ENCODE peak calls at places on chromosomes 6 and 20, in six cellular contexts. P is lower lobe of right lung, Q is tibial nerve, D is prostate gland, M is heart left ventricle, B is HCT116. S is an unnamed sample. For H3K36me3, the result is how much of the 10 kb centered on the place peaks cover.

GRCh38 chr6:11497881-11498280 is 39.7 kb upstream of the TMEM170B start:
- DNase-seq in M (no peak), B (no peak), Q (no peak), D (no peak), P (no peak), S (peak)

GRCh38 chr20:24448170-24448569 is 21.3 kb upstream of the SYNDIG1 start:
- DNase-seq in M (no peak), P (no peak), B (no peak), D (no peak), Q (no peak), S (no peak)

GRCh38 chr6:149026530-149026942 is 279.7 kb downstream of the UST start:
- DNase-seq in B (peak), M (no peak), D (peak), P (no peak), Q (peak), S (no peak)

GRCh38 chr20:60306105-60306504 is 347.9 kb downstream of the CDH26 start:
- DNase-seq in M (no peak), P (no peak), Q (no peak), D (no peak), B (no peak), S (no peak)

GRCh38 chr6:16707101-16707783 is 54.0 kb downstream of the ATXN1 start:
- DNase-seq in P (no peak), B (no peak), M (no peak), D (no peak), Q (no peak), S (no peak)

GRCh38 chr20:19880256-19881079 is 122.4 kb downstream of the RIN2 start:
- DNase-seq in P (no peak), M (no peak), B (peak), D (peak), Q (no peak), S (peak)

GRCh38 chr6:108944058-108944457 is 95.8 kb downstream of the ARMC2 start:
- DNase-seq in M (no peak), Q (no peak), B (no peak), P (no peak), D (no peak), S (no peak)

GRCh38 chr6:30184417-30185031 is 21.2 kb downstream of the TRIM15 start:
- DNase-seq in M (no peak), B (no peak), D (no peak), Q (no peak), P (no peak), S (no peak)

GRCh38 chr6:125301435-125302391 is at the start of gene HDDC2:
- DNase-seq in B (peak), Q (peak), P (peak), M (peak), D (peak), S (peak)

GRCh38 chr20:64254571-64255360 is 782 bp upstream of the PCMTD2 start:
- DNase-seq in Q (no peak), P (no peak), B (no peak), D (no peak), M (no peak), S (no peak)

GRCh38 chr6:13561624-13562267 is 12.7 kb upstream of the SIRT5 start:
- DNase-seq in P (no peak), M (no peak), Q (peak), D (no peak), B (no peak), S (no peak)

GRCh38 chr6:19771753-19772336 is 65.3 kb upstream of the ID4 start:
- DNase-seq in Q (no peak), M (no peak), D (no peak), B (no peak), P (no peak), S (no peak)

GRCh38 chr20:2390971-2391675 is 10.4 kb downstream of the TGM6 start:
- DNase-seq in Q (no peak), M (no peak), B (no peak), P (no peak), D (no peak), S (no peak)

GRCh38 chr6:484086-484728 is 92.7 kb downstream of the IRF4 start:
- DNase-seq in B (no peak), D (no peak), Q (no peak), P (no peak), M (no peak), S (no peak)

GRCh38 chr6:14977747-14978382 is 268.0 kb upstream of the JARID2 start:
- DNase-seq in Q (no peak), P (no peak), D (no peak), M (no peak), B (no peak), S (no peak)

GRCh38 chr20:8156603-8157079 is 24.6 kb downstream of the PLCB1 start:
- DNase-seq in M (no peak), Q (no peak), B (peak), P (no peak), D (no peak), S (no peak)

GRCh38 chr20:16595376-16595775 is 22.1 kb upstream of the KIF16B start:
- DNase-seq in D (no peak), B (no peak), Q (no peak), M (no peak), P (no peak), S (no peak)

GRCh38 chr6:147724454-147724853 is 216.0 kb downstream of the SAMD5 start:
- DNase-seq in Q (no peak), B (no peak), M (no peak), D (no peak), P (no peak), S (no peak)

GRCh38 chr6:27091661-27092315 is 155.7 kb upstream of the PRSS16 start:
- DNase-seq in M (no peak), P (no peak), B (peak), Q (no peak), D (no peak), S (no peak)

GRCh38 chr20:38298768-38299288 is 5.1 kb upstream of the BPI start:
- DNase-seq in B (no peak), P (peak), M (peak), Q (peak), D (peak), S (peak)

GRCh38 chr6:167736486-167737204 is 90.1 kb upstream of the AFDN start:
- DNase-seq in B (no peak), D (no peak), P (no peak), Q (no peak), M (no peak), S (no peak)

GRCh38 chr6:166470029-166470862 is 87.5 kb upstream of the MPC1 start:
- DNase-seq in D (peak), Q (no peak), M (no peak), B (no peak), P (no peak), S (no peak)

GRCh38 chr20:52175840-52176239 is 15.7 kb downstream of the ZFP64 start:
- DNase-seq in P (no peak), M (no peak), Q (no peak), B (no peak), D (no peak), S (no peak)

GRCh38 chr6:24520929-24521546 is 26.3 kb downstream of the ALDH5A1 start:
- DNase-seq in P (peak), Q (no peak), D (peak), B (peak), M (peak), S (peak)

GRCh38 chr6:35519313-35520015 is 6.8 kb upstream of the TULP1 start:
- DNase-seq in B (no peak), Q (no peak), M (no peak), P (no peak), D (no peak), S (no peak)
- H3K36me3 ChIP-seq in B (under half), Q (under half), M (under half), P (under half), D (under half), S (under half)

DNA sequence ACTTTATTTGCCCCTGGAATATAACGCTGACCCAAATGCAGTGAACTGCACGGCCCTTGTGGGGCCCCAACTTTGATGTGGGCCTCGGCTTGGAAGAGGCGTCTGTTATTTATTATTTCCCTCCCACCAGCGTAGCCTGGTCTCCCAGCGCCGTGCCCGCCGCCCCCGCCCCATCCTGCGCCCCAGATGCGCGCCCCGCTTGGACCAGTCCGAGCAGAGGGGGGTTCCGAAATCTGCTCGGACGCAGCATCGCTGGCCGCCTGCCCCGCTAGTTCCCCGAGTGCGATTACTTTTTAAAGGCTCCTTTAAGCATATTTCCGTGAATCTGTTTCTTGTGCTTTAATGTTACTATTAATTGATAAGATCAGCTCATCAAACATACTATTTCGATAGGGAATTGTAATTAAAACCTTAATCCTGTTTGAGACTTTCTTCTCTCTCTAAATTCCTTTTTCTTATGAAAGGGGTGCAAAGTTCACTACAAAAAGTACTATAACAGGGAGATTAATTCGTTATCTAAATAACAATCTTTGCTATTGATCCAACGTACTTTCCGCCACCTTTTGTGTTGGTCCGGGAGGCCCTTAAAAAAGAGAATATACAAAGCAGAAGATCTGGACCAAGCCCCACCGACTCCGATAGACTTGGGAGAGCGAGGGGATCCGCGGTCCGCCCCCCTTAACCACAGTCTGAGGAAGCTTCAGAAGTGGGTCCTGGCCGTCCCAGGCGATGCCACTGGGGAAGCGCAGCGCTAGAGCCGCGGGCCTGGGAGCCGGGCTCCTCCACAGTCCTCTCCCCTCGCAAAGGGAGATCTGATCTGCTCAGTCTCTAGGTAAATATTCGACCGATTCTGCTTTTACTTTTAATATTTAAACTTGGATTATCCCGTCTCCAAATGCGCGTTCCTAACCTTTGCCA is 10.1 kb downstream of the POU3F2 start:
- DNase-seq in Q (no peak), P (no peak), B (no peak), M (no peak), D (no peak), S (no peak)
- H3K4me3 ChIP-seq in Q (peak), P (peak), B (no peak), M (peak), D (no peak), S (no peak)

DNA sequence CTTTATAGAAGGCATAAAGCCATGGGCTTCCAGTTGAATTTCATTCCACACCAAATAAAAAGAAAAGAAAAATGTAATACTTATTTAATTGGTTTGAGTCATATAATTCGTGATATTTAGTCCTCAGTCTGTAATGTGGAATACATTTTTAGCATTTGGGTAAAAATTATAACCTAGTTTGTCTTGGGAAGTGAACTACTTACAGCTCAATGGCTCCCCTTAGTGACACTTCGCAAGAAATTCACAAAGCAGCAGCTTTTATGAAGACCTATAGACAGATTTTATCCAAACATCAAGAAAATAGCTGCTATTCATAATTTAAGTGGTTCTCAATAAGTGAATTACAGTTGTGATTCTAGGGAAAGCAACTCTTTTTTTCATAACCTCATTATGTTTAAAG is 72.1 kb downstream of the RSPO3 start:
- DNase-seq in B (peak), Q (no peak), D (no peak), M (no peak), P (no peak), S (no peak)
- TF ChIP-seq CTCF in B (peak), Q (no peak), D (peak), M (peak), P (peak), S (no peak)

GRCh38 chr6:3409699-3410384 is 47.0 kb downstream of the SLC22A23 start:
- DNase-seq in M (no peak), Q (no peak), B (no peak), P (peak), D (peak), S (peak)
- H3K36me3 ChIP-seq in M (under half), Q (under half), B (under half), P (under half), D (under half), S (under half)

DNA sequence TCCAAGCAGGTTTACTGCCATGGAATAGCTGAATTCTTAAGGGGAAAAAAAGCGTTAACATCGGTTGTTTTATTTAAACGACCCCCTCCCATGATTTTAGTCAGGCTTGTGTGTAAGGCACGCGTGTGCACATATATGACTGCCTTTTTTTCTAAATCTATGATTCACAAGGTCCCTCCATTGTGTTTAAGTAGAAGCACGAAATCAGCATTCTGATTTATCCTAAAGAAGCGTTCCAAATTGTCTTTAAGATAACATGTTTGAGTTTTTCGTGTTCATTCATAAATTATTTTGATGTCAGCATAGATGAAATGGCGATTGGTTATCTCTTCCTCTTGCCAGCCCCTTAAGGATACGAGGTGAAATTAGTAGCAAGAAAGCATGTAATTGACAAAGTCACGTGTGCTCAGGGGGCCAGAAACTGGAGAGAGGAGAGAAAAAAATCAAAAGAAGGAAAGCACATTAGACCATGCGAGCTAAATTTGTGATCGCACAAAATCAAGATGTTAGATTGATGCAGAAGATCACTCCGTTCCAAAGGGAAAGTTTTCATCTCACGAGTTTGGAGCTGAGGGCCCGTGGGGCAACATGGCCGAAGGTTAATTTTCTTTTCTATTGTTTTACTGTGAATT is at the start of gene LIN28B:
- DNase-seq in M (no peak), Q (no peak), B (no peak), D (no peak), P (no peak), S (no peak)
- H3K4me3 ChIP-seq in M (no peak), Q (no peak), B (no peak), D (no peak), P (no peak), S (no peak)

S was measured in mucosa of descending colon.